ENCODE peak calls at places on chromosomes 7 and 10, in five cellular contexts. T is H9, Z is AG04450, I is natural killer cell, A is body of pancreas. B is an unnamed sample.
A peak's percentile ranks its signal among the peaks of the same experiment; 100 is the strongest.

GRCh38 chr7:158124671-158125079 is 462.9 kb downstream of the PTPRN2 start:
- DNase-seq in A (no peak), T (no peak), Z (no peak), I (no peak), B (no peak)

GRCh38 chr10:124176309-124177179 is 83.1 kb upstream of the CHST15 start:
- DNase-seq in T (no peak), A (no peak), I (no peak), Z (no peak), B (no peak)

GRCh38 chr7:134414109-134414508 is 44.8 kb downstream of the AKR1B1 start:
- DNase-seq in A (no peak), I (no peak), Z (no peak), T (no peak), B (no peak)

GRCh38 chr10:60921631-60922030 is 22.4 kb downstream of the RHOBTB1 start:
- DNase-seq in I (no peak), A (peak; percentile 71), Z (no peak), T (no peak), B (no peak)

GRCh38 chr7:47088329-47089067 is 493.4 kb downstream of the TNS3 start:
- DNase-seq in A (peak; percentile 72), Z (no peak), T (peak; percentile 69), I (no peak), B (peak; percentile 30)

GRCh38 chr10:17445400-17445998 is 8.9 kb downstream of the ST8SIA6 start:
- DNase-seq in Z (no peak), T (no peak), I (no peak), A (no peak), B (no peak)

GRCh38 chr7:125563557-125563956 is 633.9 kb upstream of the POT1 start:
- DNase-seq in I (no peak), Z (no peak), T (no peak), A (no peak), B (no peak)

GRCh38 chr7:111433426-111433825 is 128.9 kb downstream of the IMMP2L start:
- DNase-seq in I (no peak), A (no peak), Z (no peak), T (no peak), B (no peak)

GRCh38 chr7:116128139-116128538 is 82.2 kb upstream of the TES start:
- DNase-seq in A (no peak), T (no peak), I (no peak), Z (no peak), B (no peak)

GRCh38 chr10:17239671-17240460 is 11.8 kb downstream of the VIM start:
- DNase-seq in A (no peak), Z (no peak), I (no peak), T (no peak), B (no peak)

GRCh38 chr7:99372275-99373085 is 2.0 kb upstream of the ARPC1B start:
- DNase-seq in T (no peak), A (peak; percentile 67), Z (no peak), I (no peak), B (peak; percentile 28)

GRCh38 chr10:48504141-48504885 is 100.6 kb downstream of the ARHGAP22 start:
- DNase-seq in T (no peak), I (no peak), A (no peak), Z (no peak), B (no peak)

GRCh38 chr7:104034679-104035078 is 45.2 kb upstream of the RELN start:
- DNase-seq in A (no peak), I (no peak), Z (no peak), T (no peak), B (no peak)

GRCh38 chr7:116671681-116672595 is at the start of gene MET:
- DNase-seq in T (peak; percentile 74), Z (peak; percentile 21), A (peak; percentile 92), I (peak; percentile 17), B (peak; percentile 80)

GRCh38 chr10:104349623-104350142 is 4.0 kb upstream of the CFAP58 start:
- DNase-seq in T (no peak), A (no peak), Z (no peak), I (no peak), B (no peak)

GRCh38 chr10:12848439-12849173 is 152.9 kb downstream of the CCDC3 start:
- DNase-seq in I (no peak), T (no peak), Z (no peak), A (no peak), B (no peak)

GRCh38 chr10:12846718-12847117 is 154.8 kb downstream of the CCDC3 start:
- DNase-seq in I (no peak), A (no peak), Z (no peak), T (no peak), B (no peak)

GRCh38 chr10:12844796-12845524 is 156.6 kb downstream of the CCDC3 start:
- DNase-seq in I (no peak), T (no peak), Z (peak; percentile 55), A (no peak), B (peak; percentile 54)

GRCh38 chr10:12849351-12850181 is 151.9 kb downstream of the CCDC3 start:
- DNase-seq in I (no peak), Z (no peak), A (no peak), T (no peak), B (no peak)

GRCh38 chr10:12847361-12847975 is 154.0 kb downstream of the CCDC3 start:
- DNase-seq in Z (no peak), I (no peak), T (peak; percentile 88), A (peak; percentile 27), B (no peak)
- TF ChIP-seq CTCF in Z (peak; percentile 26), I (no peak), T (peak; percentile 87), A (no peak), B (peak; percentile 39)

GRCh38 chr7:41206267-41206666 is 496.6 kb downstream of the INHBA start:
- DNase-seq in I (no peak), T (no peak), A (no peak), Z (no peak), B (no peak)

GRCh38 chr7:41205600-41205999 is 497.3 kb downstream of the INHBA start:
- DNase-seq in T (no peak), I (no peak), A (no peak), Z (no peak), B (no peak)

GRCh38 chr7:41203542-41203941 is 499.3 kb downstream of the INHBA start:
- DNase-seq in Z (no peak), I (no peak), A (no peak), T (no peak), B (no peak)

DNA sequence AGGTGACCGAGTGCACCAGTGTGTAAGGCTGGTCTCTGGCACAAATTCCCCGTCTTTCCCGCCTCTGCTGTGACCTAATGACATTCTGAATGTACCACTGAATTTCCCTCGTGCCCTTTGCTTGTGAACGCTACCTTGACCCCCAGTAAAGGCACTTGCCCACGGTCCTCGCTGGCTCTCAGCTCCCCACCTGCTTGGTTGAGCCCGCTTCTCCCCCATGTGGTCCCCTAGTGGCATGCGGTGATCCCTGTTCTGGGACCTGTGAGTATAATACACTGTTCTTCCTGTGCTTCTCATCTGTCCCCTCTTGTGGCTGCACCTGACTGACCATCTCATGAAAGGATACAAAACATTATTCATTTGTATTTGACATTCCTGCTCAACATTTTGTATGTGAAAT is 495.7 kb downstream of the INHBA start:
- DNase-seq in I (no peak), Z (no peak), A (no peak), T (peak; percentile 52), B (no peak)
- TF ChIP-seq CTCF in I (no peak), Z (no peak), A (no peak), T (peak; percentile 54), B (no peak)

GRCh38 chr10:86330778-86331763 is 35.5 kb downstream of the GRID1 start:
- DNase-seq in A (no peak), T (no peak), I (no peak), Z (no peak), B (no peak)
- TF ChIP-seq CTCF in A (no peak), T (peak; percentile 30), I (no peak), Z (no peak), B (peak; percentile 7)

DNA sequence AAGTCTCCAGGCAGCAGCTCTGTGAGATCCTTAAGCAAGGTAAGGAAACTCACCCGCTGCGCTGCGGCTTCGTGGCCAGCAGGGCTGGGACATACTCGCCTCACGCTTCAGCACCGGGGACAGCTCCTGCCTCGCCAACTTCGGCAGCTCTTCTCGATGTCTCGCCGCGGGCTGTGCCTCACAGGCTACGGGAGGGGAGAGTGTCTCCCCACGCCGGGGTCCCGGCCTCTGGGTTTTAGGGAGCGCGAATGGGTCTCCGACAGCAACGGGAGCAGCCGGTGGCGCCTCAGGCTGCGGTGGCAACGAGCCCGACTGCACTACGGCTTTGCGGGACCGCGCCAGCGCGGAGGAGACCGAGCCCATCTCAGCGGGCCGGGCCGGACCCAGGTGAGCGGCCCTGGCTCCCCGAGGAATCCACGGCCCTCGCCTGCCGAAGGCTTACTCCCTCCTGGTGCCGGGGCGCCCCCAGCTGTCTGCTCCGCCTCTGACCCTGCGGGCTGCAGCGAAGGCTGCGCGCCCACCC is 62.4 kb downstream of the LSM5 start:
- DNase-seq in A (peak; percentile 81), T (peak; percentile 93), I (peak; percentile 50), Z (peak; percentile 26), B (peak; percentile 4)
- TF ChIP-seq CTCF in A (peak; percentile 54), T (peak; percentile 51), I (no peak), Z (peak; percentile 53), B (no peak)

GRCh38 chr10:115355162-115355760 is 262.1 kb downstream of the ATRNL1 start:
- DNase-seq in T (peak; percentile 64), I (no peak), A (peak; percentile 52), Z (peak; percentile 30), B (peak; percentile 46)
- TF ChIP-seq CTCF in T (peak; percentile 90), I (no peak), A (peak; percentile 82), Z (peak; percentile 76), B (peak; percentile 79)

GRCh38 chr7:38716397-38716796 is 85.2 kb upstream of the AMPH start:
- DNase-seq in A (no peak), T (no peak), I (no peak), Z (no peak), B (no peak)
- TF ChIP-seq CTCF in A (no peak), T (peak; percentile 61), I (no peak), Z (no peak), B (peak; percentile 24)

GRCh38 chr10:118668228-118668952 is 72.9 kb upstream of the PRLHR start:
- DNase-seq in T (no peak), A (no peak), I (no peak), Z (no peak), B (no peak)
- TF ChIP-seq CTCF in T (peak; percentile 51), A (no peak), I (no peak), Z (no peak), B (peak; percentile 46)